ENCODE peak calls at places on chromosome X, in eight cellular contexts. L is lower leg skin, T is body of pancreas, C is AG09319, M is foreskin keratinocyte, W is BE2C, J is ovary, R is heart left ventricle. Y is an unnamed sample.

GRCh38 chrX:133868687-133869086 is 116.7 kb downstream of the GPC3 start:
- DNase-seq in L (no peak), T (no peak), C (no peak), M (no peak), W (peak; percentile 4), J (no peak), R (no peak), Y (no peak)

GRCh38 chrX:2243913-2244460 is 256.8 kb downstream of the DHRSX start:
- DNase-seq in L (no peak), T (no peak), C (no peak), M (peak; percentile 21), W (no peak), J (no peak), R (no peak), Y (no peak)

GRCh38 chrX:151970661-151971060 is 3.8 kb downstream of the GABRE start:
- DNase-seq in L (peak; percentile 95), T (peak; percentile 69), C (peak; percentile 81), M (no peak), W (no peak), J (peak; percentile 35), R (peak; percentile 74), Y (no peak)

GRCh38 chrX:38156838-38157237 is 63.8 kb downstream of the SRPX start:
- DNase-seq in L (no peak), T (no peak), C (no peak), M (no peak), W (no peak), J (no peak), R (no peak), Y (no peak)

GRCh38 chrX:71870337-71871098 is 40.1 kb upstream of the NHSL2 start:
- DNase-seq in L (no peak), T (no peak), C (no peak), M (peak; percentile 20), W (peak; percentile 76), J (no peak), R (no peak), Y (no peak)

GRCh38 chrX:6227445-6227820 is 1.2 kb downstream of the NLGN4X start:
- DNase-seq in L (no peak), T (no peak), C (no peak), M (no peak), W (no peak), J (no peak), R (no peak), Y (no peak)

GRCh38 chrX:40406330-40406859 is 174.4 kb upstream of the ATP6AP2 start:
- DNase-seq in L (no peak), T (no peak), C (no peak), M (no peak), W (no peak), J (no peak), R (no peak), Y (no peak)

GRCh38 chrX:41333744-41333993 is 293 bp upstream of the DDX3X start:
- DNase-seq in L (no peak), T (no peak), C (peak; percentile 78), M (peak; percentile 84), W (no peak), J (peak; percentile 89), R (no peak), Y (peak; percentile 57)

GRCh38 chrX:108167211-108167872 is 75.8 kb downstream of the ATG4A start:
- DNase-seq in L (no peak), T (no peak), C (no peak), M (peak; percentile 35), W (no peak), J (no peak), R (no peak), Y (no peak)

GRCh38 chrX:118353081-118353850 is 7.4 kb downstream of the WDR44 start:
- DNase-seq in L (no peak), T (no peak), C (no peak), M (peak; percentile 47), W (no peak), J (no peak), R (no peak), Y (no peak)

GRCh38 chrX:121598356-121598755 is 550.9 kb downstream of the GLUD2 start:
- DNase-seq in L (no peak), T (no peak), C (no peak), M (no peak), W (no peak), J (no peak), R (no peak), Y (no peak)

GRCh38 chrX:13295841-13296240 is 24.0 kb downstream of the ATXN3L start:
- DNase-seq in L (no peak), T (no peak), C (no peak), M (no peak), W (no peak), J (no peak), R (no peak), Y (no peak)

GRCh38 chrX:111431007-111431406 is 19.0 kb upstream of the DCX start:
- DNase-seq in L (no peak), T (no peak), C (no peak), M (peak; percentile 2), W (no peak), J (no peak), R (no peak), Y (no peak)

GRCh38 chrX:71998836-71999509 is 88.3 kb downstream of the NHSL2 start:
- DNase-seq in L (peak; percentile 82), T (peak; percentile 50), C (no peak), M (no peak), W (peak; percentile 36), J (peak; percentile 44), R (no peak), Y (no peak)

GRCh38 chrX:144040793-144041192 is 156.9 kb downstream of the UBE2NL start:
- DNase-seq in L (no peak), T (no peak), C (no peak), M (no peak), W (no peak), J (no peak), R (no peak), Y (no peak)

GRCh38 chrX:136204571-136204970 is 46.6 kb downstream of the MAP7D3 start:
- DNase-seq in L (peak; percentile 88), T (no peak), C (peak; percentile 67), M (no peak), W (no peak), J (no peak), R (no peak), Y (no peak)

GRCh38 chrX:111886678-111887077 is 10.7 kb downstream of the TRPC5OS start:
- DNase-seq in L (no peak), T (no peak), C (no peak), M (no peak), W (no peak), J (no peak), R (peak; percentile 27), Y (no peak)

GRCh38 chrX:154775611-154776349 is 13.1 kb downstream of the DKC1 start:
- DNase-seq in L (no peak), T (peak; percentile 31), C (no peak), M (peak; percentile 1), W (peak; percentile 22), J (no peak), R (peak; percentile 48), Y (no peak)

GRCh38 chrX:14936561-14936960 is 63.3 kb downstream of the MOSPD2 start:
- DNase-seq in L (no peak), T (no peak), C (no peak), M (peak; percentile 45), W (no peak), J (no peak), R (no peak), Y (no peak)

GRCh38 chrX:41596586-41596985 is 92.2 kb upstream of the GPR34 start:
- DNase-seq in L (no peak), T (no peak), C (no peak), M (peak; percentile 24), W (no peak), J (no peak), R (no peak), Y (peak; percentile 32)

GRCh38 chrX:15468036-15468435 is 25.1 kb downstream of the PIR start:
- DNase-seq in L (no peak), T (peak; percentile 8), C (peak; percentile 44), M (peak; percentile 45), W (peak; percentile 61), J (no peak), R (no peak), Y (no peak)

GRCh38 chrX:134717698-134718328 is 59.5 kb upstream of the PLAC1 start:
- DNase-seq in L (no peak), T (no peak), C (no peak), M (no peak), W (no peak), J (no peak), R (no peak), Y (no peak)

GRCh38 chrX:131763674-131764073 is 219.8 kb downstream of the OR13H1 start:
- DNase-seq in L (peak; percentile 93), T (peak; percentile 93), C (peak; percentile 78), M (no peak), W (no peak), J (peak; percentile 83), R (peak; percentile 78), Y (peak; percentile 26)
- TF ChIP-seq CTCF in L (no peak), T (no peak), C (peak; percentile 53), M (no peak), W (no peak), J (peak; percentile 60), R (peak; percentile 4), Y (peak; percentile 45)

GRCh38 chrX:9842541-9842940 is 56.3 kb downstream of the SHROOM2 start:
- DNase-seq in L (no peak), T (no peak), C (no peak), M (no peak), W (no peak), J (no peak), R (no peak), Y (no peak)
- TF ChIP-seq CTCF in L (no peak), T (no peak), C (no peak), M (no peak), W (no peak), J (no peak), R (no peak), Y (no peak)

DNA sequence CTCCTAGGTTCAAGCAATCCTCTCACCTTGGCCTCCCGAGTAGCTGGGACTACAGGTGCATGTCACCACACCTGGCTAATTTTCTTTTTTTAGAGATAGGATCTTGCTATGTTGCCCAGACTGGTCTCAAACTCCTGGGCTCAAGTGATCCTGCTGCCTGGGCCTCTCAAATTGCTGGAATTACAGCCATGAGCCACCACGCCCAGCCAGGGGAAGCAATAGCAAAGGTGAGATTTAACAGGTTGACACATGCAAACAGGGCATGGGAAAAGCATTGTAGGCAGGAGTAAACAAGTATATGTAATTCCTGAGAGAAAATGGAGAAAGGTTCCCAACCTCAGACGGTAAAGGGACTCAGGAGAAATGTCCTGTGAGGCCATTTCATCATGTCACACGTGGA is 33.6 kb upstream of the TBL1X start:
- DNase-seq in L (no peak), T (no peak), C (no peak), M (peak; percentile 51), W (no peak), J (no peak), R (no peak), Y (no peak)
- TF ChIP-seq CTCF in L (no peak), T (no peak), C (no peak), M (no peak), W (no peak), J (no peak), R (no peak), Y (no peak)

DNA sequence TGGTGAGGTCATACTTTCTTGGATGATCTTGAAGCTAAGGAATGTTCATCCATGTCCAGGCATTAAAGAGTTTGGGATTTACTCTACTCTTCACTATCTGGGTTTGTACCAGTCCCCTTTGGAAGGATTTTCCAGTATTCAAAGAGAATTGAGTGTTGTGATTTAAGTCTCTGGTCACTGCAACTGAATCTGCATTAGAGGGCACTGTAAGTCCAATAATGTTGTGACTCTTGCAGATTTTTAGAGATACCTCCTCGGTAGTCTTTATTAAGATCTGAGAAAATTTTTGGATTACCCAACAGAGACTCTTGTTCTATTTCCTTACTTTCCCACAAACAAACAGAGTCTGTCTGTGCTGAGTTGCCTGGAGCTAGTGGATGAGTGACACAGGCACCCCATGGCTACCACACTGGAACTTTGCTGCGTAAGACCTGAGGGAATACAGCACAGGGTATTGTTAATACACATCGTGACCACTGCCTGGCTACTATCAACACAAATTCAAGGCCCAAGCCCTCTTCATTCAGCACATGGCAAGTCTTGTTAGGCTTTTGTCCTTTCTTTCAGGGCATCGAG is 357.1 kb upstream of the KLHL4 start:
- DNase-seq in L (no peak), T (no peak), C (no peak), M (no peak), W (no peak), J (no peak), R (no peak), Y (no peak)
- TF ChIP-seq CTCF in L (no peak), T (no peak), C (no peak), M (no peak), W (no peak), J (no peak), R (no peak), Y (no peak)

Y was measured in kidney epithelial cell.